ENCODE peak calls at places on chromosome 6, in eight cellular contexts. D is astrocyte of the spinal cord, H is thoracic aorta, R is adipocyte, B is A549, K is brain microvascular endothelial cell, W is endothelial cell of umbilical vein, P is choroid plexus epithelial cell. S is an unnamed sample.

GRCh38 chr6:15989397-15989796 is 139.5 kb upstream of the MYLIP start:
- DNase-seq in K (no peak), P (no peak), H (no peak), B (no peak), D (no peak), W (no peak), R (no peak), S (no peak)

GRCh38 chr6:71287038-71287437 is 1.6 kb upstream of the OGFRL1 start:
- DNase-seq in W (no peak), B (no peak), H (no peak), R (peak; percentile 44), P (no peak), D (no peak), K (no peak), S (no peak)

GRCh38 chr6:33298773-33299236 is at the start of gene RGL2:
- DNase-seq in W (no peak), P (peak; percentile 55), K (no peak), B (no peak), D (no peak), R (peak; percentile 77), H (peak; percentile 55), S (peak; percentile 62)

GRCh38 chr6:165628955-165629354 is 34.1 kb downstream of the PDE10A start:
- DNase-seq in H (no peak), B (no peak), D (no peak), R (no peak), K (no peak), W (no peak), P (no peak), S (no peak)

GRCh38 chr6:47670851-47671250 is 27.5 kb upstream of the ADGRF4 start:
- DNase-seq in R (no peak), D (no peak), K (no peak), W (no peak), H (no peak), B (no peak), P (no peak), S (no peak)

GRCh38 chr6:161394437-161394836 is 120.6 kb upstream of the AGPAT4 start:
- DNase-seq in K (no peak), H (no peak), P (no peak), R (no peak), W (no peak), D (no peak), B (no peak), S (no peak)

GRCh38 chr6:33585403-33586107 is 5.5 kb upstream of the BAK1 start:
- DNase-seq in D (peak; percentile 69), K (peak; percentile 56), P (peak; percentile 72), R (peak; percentile 89), W (peak; percentile 75), B (peak; percentile 64), H (peak; percentile 60), S (peak; percentile 79)

GRCh38 chr6:32843321-32843978 is 397 bp downstream of the PSMB8 start:
- DNase-seq in H (no peak), R (peak; percentile 34), P (no peak), W (no peak), B (no peak), K (no peak), D (peak; percentile 5), S (no peak)

GRCh38 chr6:146265051-146265450 is 236.2 kb downstream of the GRM1 start:
- DNase-seq in B (no peak), K (no peak), R (no peak), D (peak; percentile 13), W (no peak), P (no peak), H (no peak), S (no peak)

GRCh38 chr6:134604014-134604676 is 286.2 kb upstream of the SGK1 start:
- DNase-seq in P (no peak), W (no peak), B (no peak), H (no peak), K (no peak), D (no peak), R (no peak), S (no peak)

GRCh38 chr6:10310826-10311225 is 104.0 kb downstream of the TFAP2A start:
- DNase-seq in D (no peak), P (no peak), R (no peak), H (no peak), W (no peak), B (no peak), K (no peak), S (no peak)

GRCh38 chr6:900716-901605 is 208.0 kb upstream of the EXOC2 start:
- DNase-seq in K (no peak), D (no peak), B (no peak), W (no peak), P (no peak), R (no peak), H (no peak), S (no peak)
- H3K4me3 ChIP-seq in K (no peak overlapping the region), D (no peak overlapping the region), B (peak overlapping the region; percentile 2), W (no peak overlapping the region), P (no peak overlapping the region), R (no peak overlapping the region), H (peak overlapping the region; percentile 20), S (no peak overlapping the region)

GRCh38 chr6:26173836-26174144 is 86.6 kb downstream of the HFE start:
- DNase-seq in H (no peak), B (no peak), D (no peak), K (no peak), W (no peak), R (no peak), P (no peak), S (no peak)
- H3K4me3 ChIP-seq in H (no peak overlapping the region), B (no peak overlapping the region), D (no peak overlapping the region), K (no peak overlapping the region), W (no peak overlapping the region), R (no peak overlapping the region), P (no peak overlapping the region), S (no peak overlapping the region)

GRCh38 chr6:132526461-132526860 is 11.6 kb upstream of the TAAR9 start:
- DNase-seq in B (no peak), H (no peak), R (no peak), P (no peak), W (no peak), K (no peak), D (no peak), S (no peak)

GRCh38 chr6:132525866-132526265 is 12.2 kb upstream of the TAAR9 start:
- DNase-seq in D (no peak), K (no peak), H (no peak), R (no peak), P (no peak), B (no peak), W (no peak), S (no peak)

GRCh38 chr6:132527791-132528190 is 10.3 kb upstream of the TAAR9 start:
- DNase-seq in D (no peak), W (no peak), K (no peak), B (no peak), H (no peak), P (no peak), R (no peak), S (no peak)

GRCh38 chr6:132524639-132525038 is 11.7 kb upstream of the STX7 start:
- DNase-seq in W (no peak), R (no peak), B (no peak), P (no peak), K (no peak), D (no peak), H (no peak), S (no peak)

DNA sequence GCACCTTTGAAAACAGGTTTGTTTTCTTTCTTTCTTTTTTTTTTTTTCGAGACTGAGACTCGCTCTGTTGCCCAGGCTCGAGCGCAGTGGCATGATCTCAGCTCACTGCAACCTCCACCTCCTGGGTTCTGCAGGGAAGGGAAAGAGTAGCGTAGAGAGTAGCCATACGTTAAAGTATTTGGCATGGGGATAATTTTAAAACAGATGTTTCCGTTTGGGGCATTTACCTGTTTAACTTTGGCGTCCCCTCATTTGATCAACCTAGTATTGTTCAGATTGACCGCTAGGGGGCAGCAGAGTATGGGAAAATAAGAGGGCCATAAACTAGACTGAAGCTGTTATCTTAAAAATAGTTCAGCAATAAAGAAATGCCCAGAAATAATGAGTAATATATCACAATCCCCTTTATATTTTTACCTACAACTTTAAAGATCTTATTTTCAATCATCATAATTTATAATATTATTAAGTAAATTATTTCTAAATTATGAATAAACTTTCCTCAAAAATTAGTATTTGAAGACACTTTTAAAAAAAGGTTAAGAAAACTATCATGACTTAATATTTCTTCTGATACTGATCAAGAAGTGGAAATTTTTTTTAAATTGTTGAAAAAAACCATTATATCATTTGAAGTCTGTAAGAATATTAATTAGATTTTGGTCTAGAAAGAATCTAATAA is 7.6 kb upstream of the TAAR9 start:
- DNase-seq in K (peak; percentile 30), B (no peak), H (no peak), D (peak; percentile 62), W (peak; percentile 58), R (peak; percentile 87), P (peak; percentile 84), S (peak; percentile 78)
- H3K4me3 ChIP-seq in K (no peak overlapping the region), B (peak overlapping the region; percentile 32), H (peak overlapping the region; percentile 62), D (no peak overlapping the region), W (no peak overlapping the region), R (peak overlapping the region; percentile 61), P (no peak overlapping the region), S (no peak overlapping the region)

DNA sequence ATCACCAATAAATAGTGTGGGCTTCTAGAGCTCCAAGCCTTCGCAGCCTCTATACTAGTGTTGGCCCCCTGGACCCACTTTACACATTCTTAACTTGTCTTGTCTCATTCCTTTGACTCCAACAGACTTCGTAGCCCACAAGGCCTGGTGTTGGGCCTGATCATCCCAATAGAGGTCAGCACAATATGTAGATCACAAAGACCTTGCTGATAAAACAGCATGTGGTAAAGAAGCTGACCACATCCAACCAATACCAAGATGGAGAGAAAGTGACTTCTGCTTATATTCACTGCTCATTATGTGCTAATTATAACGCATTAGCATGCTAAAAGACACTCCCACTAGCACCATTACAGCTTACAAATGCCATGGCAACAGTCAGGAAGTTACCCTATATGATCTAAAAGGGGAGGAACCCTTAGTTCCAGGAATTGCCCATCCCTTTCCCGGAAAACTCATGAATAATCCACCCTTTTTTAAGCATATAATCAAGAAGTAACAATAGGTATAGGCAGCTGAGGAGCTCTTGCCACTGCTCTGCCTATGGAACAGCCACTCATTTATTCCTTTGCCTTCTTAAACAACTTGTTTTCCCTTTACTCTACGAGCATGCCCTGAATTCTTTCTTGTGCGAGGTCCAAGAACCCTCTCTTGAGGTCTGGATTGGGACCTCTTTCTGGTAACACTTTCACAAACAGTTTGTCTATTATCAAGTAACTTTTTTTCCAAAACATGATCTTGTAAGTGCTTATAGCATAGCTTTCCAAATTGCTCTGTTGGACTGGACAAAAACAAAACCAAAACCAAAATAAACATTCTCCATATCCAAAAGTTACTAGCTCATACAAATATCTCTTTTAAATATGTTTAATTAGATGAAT is 54.6 kb upstream of the ECHDC1 start:
- DNase-seq in D (no peak), R (no peak), B (no peak), K (no peak), H (no peak), W (no peak), P (peak; percentile 23), S (peak; percentile 49)
- H3K4me3 ChIP-seq in D (no peak overlapping the region), R (peak overlapping the region; percentile 60), B (no peak overlapping the region), K (no peak overlapping the region), H (peak overlapping the region; percentile 50), W (no peak overlapping the region), P (no peak overlapping the region), S (peak overlapping the region; percentile 19)

DNA sequence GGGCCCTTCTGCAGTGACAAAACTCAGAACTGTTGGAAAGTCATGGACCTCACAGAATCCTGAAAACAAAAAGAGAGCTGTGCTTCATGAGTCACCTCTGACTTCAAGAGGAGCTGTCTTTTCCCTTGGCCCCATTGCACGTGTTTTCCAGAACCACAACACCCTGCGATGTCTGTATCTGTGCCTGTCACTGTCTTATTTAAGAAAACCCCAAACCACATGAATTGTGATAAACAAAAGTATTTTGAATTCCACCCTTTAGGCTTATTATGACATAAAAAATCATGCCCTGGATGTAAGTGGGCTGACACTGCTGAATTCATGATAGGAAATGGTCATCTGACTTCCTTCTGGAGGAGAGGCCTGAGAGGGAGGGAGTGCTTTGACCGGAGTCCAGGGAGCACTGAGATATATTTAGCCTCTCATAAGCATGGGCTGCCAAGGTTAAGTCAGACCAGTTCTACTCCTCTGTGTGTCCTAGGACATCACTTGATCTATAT is 96.4 kb upstream of the DUSP22 start:
- DNase-seq in H (no peak), P (peak; percentile 66), D (no peak), R (no peak), B (no peak), K (no peak), W (no peak), S (peak; percentile 55)
- H3K4me3 ChIP-seq in H (no peak overlapping the region), P (no peak overlapping the region), D (no peak overlapping the region), R (no peak overlapping the region), B (no peak overlapping the region), K (no peak overlapping the region), W (no peak overlapping the region), S (no peak overlapping the region)

S was measured in fibroblast of pulmonary artery.